ENCODE peak calls at places on chromosome 9, in ten cellular contexts. One of them, this sample, is unnamed. For H3K27me3 and H3K4me1, the result is how much of the 10 kb centered on the place peaks cover.

GRCh38 chr9:1222511-1222910 is 172.4 kb downstream of the DMRT2 start:
- DNase-seq in foreskin keratinocyte: peak
- DNase-seq in cardiac muscle cell: no peak
- DNase-seq in right atrium auricular region: no peak
- DNase-seq in psoas muscle: no peak
- DNase-seq in CD8-positive, alpha-beta T cell: no peak
- DNase-seq in breast epithelium: no peak
- DNase-seq in IMR-90: peak
- DNase-seq in heart right ventricle: no peak
- DNase-seq in mesenchymal stem cell: no peak
- DNase-seq in this sample: no peak

GRCh38 chr9:110546411-110546871 is 33.1 kb downstream of the SVEP1 start:
- DNase-seq in breast epithelium: no peak
- DNase-seq in IMR-90: peak
- DNase-seq in foreskin keratinocyte: no peak
- DNase-seq in psoas muscle: no peak
- DNase-seq in CD8-positive, alpha-beta T cell: no peak
- DNase-seq in cardiac muscle cell: no peak
- DNase-seq in right atrium auricular region: no peak
- DNase-seq in mesenchymal stem cell: no peak
- DNase-seq in heart right ventricle: peak
- DNase-seq in this sample: no peak

GRCh38 chr9:136409557-136410455 is 608 bp downstream of the ENTR1 start:
- DNase-seq in CD8-positive, alpha-beta T cell: peak
- DNase-seq in psoas muscle: no peak
- DNase-seq in right atrium auricular region: peak
- DNase-seq in mesenchymal stem cell: peak
- DNase-seq in foreskin keratinocyte: peak
- DNase-seq in breast epithelium: peak
- DNase-seq in heart right ventricle: no peak
- DNase-seq in IMR-90: peak
- DNase-seq in cardiac muscle cell: peak
- DNase-seq in this sample: no peak

GRCh38 chr9:125646222-125647100 is 60.5 kb downstream of the MAPKAP1 start:
- DNase-seq in heart right ventricle: no peak
- DNase-seq in breast epithelium: no peak
- DNase-seq in CD8-positive, alpha-beta T cell: no peak
- DNase-seq in psoas muscle: no peak
- DNase-seq in IMR-90: no peak
- DNase-seq in right atrium auricular region: no peak
- DNase-seq in foreskin keratinocyte: no peak
- DNase-seq in mesenchymal stem cell: peak
- DNase-seq in cardiac muscle cell: peak
- DNase-seq in this sample: no peak

GRCh38 chr9:36987891-36988290 is 46.2 kb downstream of the PAX5 start:
- DNase-seq in IMR-90: peak
- DNase-seq in right atrium auricular region: no peak
- DNase-seq in heart right ventricle: no peak
- DNase-seq in psoas muscle: no peak
- DNase-seq in foreskin keratinocyte: peak
- DNase-seq in mesenchymal stem cell: no peak
- DNase-seq in breast epithelium: no peak
- DNase-seq in cardiac muscle cell: no peak
- DNase-seq in CD8-positive, alpha-beta T cell: no peak
- DNase-seq in this sample: no peak

GRCh38 chr9:134165357-134166315 is 1.3 kb upstream of the RNU6ATAC start:
- DNase-seq in IMR-90: peak
- DNase-seq in mesenchymal stem cell: peak
- DNase-seq in psoas muscle: peak
- DNase-seq in breast epithelium: peak
- DNase-seq in foreskin keratinocyte: peak
- DNase-seq in CD8-positive, alpha-beta T cell: peak
- DNase-seq in right atrium auricular region: no peak
- DNase-seq in heart right ventricle: no peak
- DNase-seq in cardiac muscle cell: peak
- DNase-seq in this sample: no peak

GRCh38 chr9:116355153-116355827 is 201.7 kb downstream of the PAPPA start:
- DNase-seq in IMR-90: peak
- DNase-seq in CD8-positive, alpha-beta T cell: no peak
- DNase-seq in foreskin keratinocyte: no peak
- DNase-seq in right atrium auricular region: peak
- DNase-seq in psoas muscle: no peak
- DNase-seq in mesenchymal stem cell: no peak
- DNase-seq in breast epithelium: no peak
- DNase-seq in heart right ventricle: no peak
- DNase-seq in cardiac muscle cell: peak
- DNase-seq in this sample: no peak

GRCh38 chr9:70049236-70049635 is 5.6 kb downstream of the MAMDC2 start:
- DNase-seq in foreskin keratinocyte: peak
- DNase-seq in breast epithelium: peak
- DNase-seq in heart right ventricle: no peak
- DNase-seq in mesenchymal stem cell: peak
- DNase-seq in CD8-positive, alpha-beta T cell: no peak
- DNase-seq in IMR-90: peak
- DNase-seq in psoas muscle: peak
- DNase-seq in cardiac muscle cell: peak
- DNase-seq in right atrium auricular region: peak
- DNase-seq in this sample: peak

GRCh38 chr9:130837002-130837511 is 2.0 kb downstream of the ABL1 start:
- DNase-seq in mesenchymal stem cell: peak
- DNase-seq in breast epithelium: no peak
- DNase-seq in CD8-positive, alpha-beta T cell: no peak
- DNase-seq in heart right ventricle: no peak
- DNase-seq in psoas muscle: no peak
- DNase-seq in foreskin keratinocyte: no peak
- DNase-seq in cardiac muscle cell: peak
- DNase-seq in IMR-90: peak
- DNase-seq in right atrium auricular region: no peak
- DNase-seq in this sample: no peak

GRCh38 chr9:120463765-120464164 is 116.2 kb downstream of the CDK5RAP2 start:
- DNase-seq in foreskin keratinocyte: no peak
- DNase-seq in cardiac muscle cell: no peak
- DNase-seq in IMR-90: no peak
- DNase-seq in breast epithelium: no peak
- DNase-seq in psoas muscle: no peak
- DNase-seq in mesenchymal stem cell: no peak
- DNase-seq in right atrium auricular region: no peak
- DNase-seq in heart right ventricle: no peak
- DNase-seq in CD8-positive, alpha-beta T cell: no peak
- DNase-seq in this sample: no peak

GRCh38 chr9:71237051-71237450 is 115.6 kb upstream of the TRPM3 start:
- DNase-seq in breast epithelium: no peak
- DNase-seq in mesenchymal stem cell: no peak
- DNase-seq in psoas muscle: no peak
- DNase-seq in foreskin keratinocyte: no peak
- DNase-seq in cardiac muscle cell: no peak
- DNase-seq in right atrium auricular region: no peak
- DNase-seq in heart right ventricle: no peak
- DNase-seq in IMR-90: no peak
- DNase-seq in CD8-positive, alpha-beta T cell: no peak
- DNase-seq in this sample: no peak

GRCh38 chr9:14346826-14347407 is 33.0 kb upstream of the NFIB start:
- DNase-seq in IMR-90: no peak
- DNase-seq in mesenchymal stem cell: no peak
- DNase-seq in right atrium auricular region: no peak
- DNase-seq in breast epithelium: no peak
- DNase-seq in foreskin keratinocyte: no peak
- DNase-seq in CD8-positive, alpha-beta T cell: no peak
- DNase-seq in psoas muscle: peak
- DNase-seq in heart right ventricle: peak
- DNase-seq in cardiac muscle cell: peak
- DNase-seq in this sample: peak

GRCh38 chr9:14344846-14345585 is 31.1 kb upstream of the NFIB start:
- DNase-seq in IMR-90: no peak
- DNase-seq in mesenchymal stem cell: no peak
- DNase-seq in foreskin keratinocyte: no peak
- DNase-seq in breast epithelium: no peak
- DNase-seq in psoas muscle: no peak
- DNase-seq in heart right ventricle: no peak
- DNase-seq in CD8-positive, alpha-beta T cell: no peak
- DNase-seq in cardiac muscle cell: no peak
- DNase-seq in right atrium auricular region: no peak
- DNase-seq in this sample: no peak

GRCh38 chr9:14347408-14348224 is 33.7 kb upstream of the NFIB start:
- DNase-seq in cardiac muscle cell: peak
- DNase-seq in IMR-90: no peak
- DNase-seq in heart right ventricle: peak
- DNase-seq in psoas muscle: peak
- DNase-seq in right atrium auricular region: no peak
- DNase-seq in breast epithelium: peak
- DNase-seq in CD8-positive, alpha-beta T cell: no peak
- DNase-seq in mesenchymal stem cell: peak
- DNase-seq in foreskin keratinocyte: peak
- DNase-seq in this sample: peak

GRCh38 chr9:14345586-14346237 is 31.8 kb upstream of the NFIB start:
- DNase-seq in right atrium auricular region: no peak
- DNase-seq in psoas muscle: peak
- DNase-seq in breast epithelium: no peak
- DNase-seq in heart right ventricle: no peak
- DNase-seq in foreskin keratinocyte: no peak
- DNase-seq in IMR-90: no peak
- DNase-seq in mesenchymal stem cell: no peak
- DNase-seq in cardiac muscle cell: no peak
- DNase-seq in CD8-positive, alpha-beta T cell: no peak
- DNase-seq in this sample: no peak

GRCh38 chr9:14346301-14346721 is 32.4 kb upstream of the NFIB start:
- DNase-seq in right atrium auricular region: peak
- DNase-seq in psoas muscle: peak
- DNase-seq in heart right ventricle: peak
- DNase-seq in breast epithelium: no peak
- DNase-seq in foreskin keratinocyte: no peak
- DNase-seq in mesenchymal stem cell: peak
- DNase-seq in IMR-90: no peak
- DNase-seq in cardiac muscle cell: peak
- DNase-seq in CD8-positive, alpha-beta T cell: no peak
- DNase-seq in this sample: peak
- H3K27me3 ChIP-seq in right atrium auricular region: under half
- H3K27me3 ChIP-seq in psoas muscle: under half
- H3K27me3 ChIP-seq in heart right ventricle: under half
- H3K27me3 ChIP-seq in breast epithelium: under half
- H3K27me3 ChIP-seq in foreskin keratinocyte: half or more
- H3K27me3 ChIP-seq in mesenchymal stem cell: half or more
- H3K27me3 ChIP-seq in IMR-90: half or more
- H3K27me3 ChIP-seq in cardiac muscle cell: half or more
- H3K27me3 ChIP-seq in CD8-positive, alpha-beta T cell: under half
- H3K27me3 ChIP-seq in this sample: under half

DNA sequence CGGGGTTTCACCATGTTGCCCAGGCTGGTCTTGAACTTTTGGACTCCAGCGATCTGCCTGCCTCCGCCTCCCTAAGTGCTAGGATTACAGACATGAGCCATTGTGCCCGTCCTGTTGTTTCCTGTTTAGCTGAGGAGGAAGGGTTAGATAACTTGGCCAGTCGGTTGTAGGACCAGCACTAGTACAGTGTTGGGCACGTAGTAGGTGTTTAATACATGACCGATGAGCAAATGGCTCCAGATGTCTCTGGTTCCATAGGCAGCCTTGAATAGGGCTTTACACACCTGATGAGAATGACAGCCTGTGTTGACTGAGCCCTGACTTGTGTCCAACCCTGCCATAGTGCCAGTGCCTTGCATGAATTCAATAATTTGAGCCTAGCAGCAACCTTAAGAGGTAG is 1.8 kb downstream of the EHMT1 start:
- DNase-seq in psoas muscle: no peak
- DNase-seq in IMR-90: no peak
- DNase-seq in heart right ventricle: no peak
- DNase-seq in right atrium auricular region: no peak
- DNase-seq in CD8-positive, alpha-beta T cell: no peak
- DNase-seq in mesenchymal stem cell: no peak
- DNase-seq in foreskin keratinocyte: no peak
- DNase-seq in cardiac muscle cell: no peak
- DNase-seq in breast epithelium: no peak
- DNase-seq in this sample: no peak
- H3K4me1 ChIP-seq in psoas muscle: under half
- H3K4me1 ChIP-seq in IMR-90: under half
- H3K4me1 ChIP-seq in heart right ventricle: half or more
- H3K4me1 ChIP-seq in right atrium auricular region: under half
- H3K4me1 ChIP-seq in CD8-positive, alpha-beta T cell: under half
- H3K4me1 ChIP-seq in mesenchymal stem cell: under half
- H3K4me1 ChIP-seq in foreskin keratinocyte: under half
- H3K4me1 ChIP-seq in cardiac muscle cell: under half
- H3K4me1 ChIP-seq in breast epithelium: under half
- H3K4me1 ChIP-seq in this sample: half or more

DNA sequence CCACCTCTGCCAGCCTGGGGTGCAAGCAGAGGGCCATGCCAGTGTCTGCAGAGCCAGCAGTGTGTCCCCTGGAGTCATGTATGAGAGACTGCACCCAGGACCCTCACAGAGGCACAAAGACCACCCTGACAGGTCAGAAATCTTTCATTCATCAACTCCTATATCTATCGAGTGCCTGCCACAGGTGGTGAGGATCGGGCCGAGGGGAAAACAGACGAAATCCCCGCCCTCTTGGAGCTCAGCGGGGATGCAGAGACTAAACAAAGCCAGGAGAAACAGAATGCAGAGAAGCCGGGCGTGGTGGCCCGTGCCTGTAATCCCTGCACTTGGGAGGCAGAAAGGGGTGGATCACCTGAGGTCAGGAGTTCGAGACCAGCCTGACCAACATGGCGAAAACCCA is 22.3 kb downstream of the GFI1B start:
- DNase-seq in foreskin keratinocyte: no peak
- DNase-seq in IMR-90: no peak
- DNase-seq in mesenchymal stem cell: no peak
- DNase-seq in right atrium auricular region: no peak
- DNase-seq in psoas muscle: no peak
- DNase-seq in CD8-positive, alpha-beta T cell: no peak
- DNase-seq in heart right ventricle: no peak
- DNase-seq in breast epithelium: no peak
- DNase-seq in cardiac muscle cell: no peak
- DNase-seq in this sample: no peak
- H3K27me3 ChIP-seq in foreskin keratinocyte: under half
- H3K27me3 ChIP-seq in IMR-90: half or more
- H3K27me3 ChIP-seq in mesenchymal stem cell: under half
- H3K27me3 ChIP-seq in right atrium auricular region: under half
- H3K27me3 ChIP-seq in psoas muscle: under half
- H3K27me3 ChIP-seq in CD8-positive, alpha-beta T cell: under half
- H3K27me3 ChIP-seq in heart right ventricle: under half
- H3K27me3 ChIP-seq in breast epithelium: under half
- H3K27me3 ChIP-seq in cardiac muscle cell: under half
- H3K27me3 ChIP-seq in this sample: half or more

GRCh38 chr9:89440951-89441654 is 56.8 kb downstream of the SEMA4D start:
- DNase-seq in right atrium auricular region: no peak
- DNase-seq in mesenchymal stem cell: no peak
- DNase-seq in CD8-positive, alpha-beta T cell: no peak
- DNase-seq in psoas muscle: no peak
- DNase-seq in heart right ventricle: no peak
- DNase-seq in foreskin keratinocyte: no peak
- DNase-seq in cardiac muscle cell: no peak
- DNase-seq in breast epithelium: peak
- DNase-seq in IMR-90: no peak
- DNase-seq in this sample: no peak
- H3K4me1 ChIP-seq in right atrium auricular region: under half
- H3K4me1 ChIP-seq in mesenchymal stem cell: under half
- H3K4me1 ChIP-seq in CD8-positive, alpha-beta T cell: half or more
- H3K4me1 ChIP-seq in psoas muscle: half or more
- H3K4me1 ChIP-seq in heart right ventricle: under half
- H3K4me1 ChIP-seq in foreskin keratinocyte: under half
- H3K4me1 ChIP-seq in cardiac muscle cell: under half
- H3K4me1 ChIP-seq in breast epithelium: under half
- H3K4me1 ChIP-seq in IMR-90: under half
- H3K4me1 ChIP-seq in this sample: under half